ENCODE peak calls at places on chromosomes 7 and 10, in seven cellular contexts. E is pancreas, V is fibroblast of lung, K is upper lobe of left lung, T is PC-3, M is colonic mucosa, H is MM.1S. Z is an unnamed sample.

GRCh38 chr10:78310481-78311080 is 276.9 kb downstream of the RPS24 start:
- DNase-seq in E (no peak), V (no peak), K (no peak), T (no peak), M (peak; percentile 10), H (no peak), Z (no peak)

GRCh38 chr7:22942191-22942590 is 71.7 kb downstream of the HYCC1 start:
- DNase-seq in E (no peak), V (no peak), K (no peak), T (no peak), M (no peak), H (no peak), Z (no peak)

GRCh38 chr7:130481898-130482297 is 10.0 kb upstream of the MEST start:
- DNase-seq in E (no peak), V (peak; percentile 76), K (no peak), T (no peak), M (no peak), H (no peak), Z (no peak)

GRCh38 chr10:34580214-34580613 is 234.9 kb downstream of the PARD3 start:
- DNase-seq in E (no peak), V (no peak), K (no peak), T (no peak), M (no peak), H (no peak), Z (no peak)

GRCh38 chr7:25196132-25196896 is 32.0 kb downstream of the NPVF start:
- DNase-seq in E (peak; percentile 56), V (no peak), K (no peak), T (peak; percentile 6), M (peak; percentile 73), H (no peak), Z (no peak)

GRCh38 chr10:1411956-1412355 is 325.4 kb downstream of the ADARB2 start:
- DNase-seq in E (no peak), V (no peak), K (no peak), T (no peak), M (no peak), H (no peak), Z (no peak)

GRCh38 chr10:49500420-49500819 is 38.5 kb downstream of the ERCC6 start:
- DNase-seq in E (no peak), V (no peak), K (no peak), T (no peak), M (no peak), H (no peak), Z (no peak)

GRCh38 chr7:36545291-36545690 is 155.6 kb downstream of the ANLN start:
- DNase-seq in E (no peak), V (no peak), K (no peak), T (no peak), M (no peak), H (no peak), Z (no peak)

GRCh38 chr10:58352956-58353610 is 18.3 kb downstream of the UBE2D1 start:
- DNase-seq in E (no peak), V (peak; percentile 47), K (no peak), T (peak; percentile 8), M (no peak), H (no peak), Z (no peak)

GRCh38 chr10:58359541-58359940 is 24.7 kb downstream of the UBE2D1 start:
- DNase-seq in E (no peak), V (no peak), K (no peak), T (no peak), M (no peak), H (no peak), Z (no peak)

GRCh38 chr10:58358947-58359346 is 24.1 kb downstream of the UBE2D1 start:
- DNase-seq in E (no peak), V (no peak), K (no peak), T (no peak), M (no peak), H (no peak), Z (no peak)

GRCh38 chr10:58358314-58358933 is 23.6 kb downstream of the UBE2D1 start:
- DNase-seq in E (no peak), V (no peak), K (no peak), T (no peak), M (no peak), H (no peak), Z (no peak)

DNA sequence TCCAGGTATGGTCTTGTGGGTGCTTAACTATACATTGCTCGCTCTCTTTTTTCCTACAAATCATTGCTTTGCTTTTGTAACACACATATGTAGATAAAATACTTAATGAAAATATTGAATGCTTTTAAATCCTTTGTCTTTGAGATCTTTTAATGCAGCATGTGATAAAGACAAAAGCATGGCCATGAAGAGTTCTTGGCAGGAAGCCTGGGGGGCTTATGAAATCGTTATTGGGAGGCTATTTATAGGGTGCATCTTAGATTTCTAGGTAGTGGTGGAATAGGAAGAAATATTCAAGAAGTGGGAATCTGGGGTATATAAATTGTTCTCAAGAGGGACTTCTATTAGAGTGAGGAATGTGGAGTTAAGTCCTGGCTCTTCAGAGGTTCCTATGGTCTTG is 21.9 kb downstream of the UBE2D1 start:
- DNase-seq in E (no peak), V (no peak), K (no peak), T (no peak), M (no peak), H (no peak), Z (no peak)
- H3K4me1 ChIP-seq in E (no peaks in the 10 kb centered on the region), V (no peaks in the 10 kb centered on the region), K (peaks cover 8% of the 10 kb centered on the region), T (peaks cover 28% of the 10 kb centered on the region), M (no peaks in the 10 kb centered on the region), H (no peaks in the 10 kb centered on the region), Z (peaks cover 12% of the 10 kb centered on the region)

DNA sequence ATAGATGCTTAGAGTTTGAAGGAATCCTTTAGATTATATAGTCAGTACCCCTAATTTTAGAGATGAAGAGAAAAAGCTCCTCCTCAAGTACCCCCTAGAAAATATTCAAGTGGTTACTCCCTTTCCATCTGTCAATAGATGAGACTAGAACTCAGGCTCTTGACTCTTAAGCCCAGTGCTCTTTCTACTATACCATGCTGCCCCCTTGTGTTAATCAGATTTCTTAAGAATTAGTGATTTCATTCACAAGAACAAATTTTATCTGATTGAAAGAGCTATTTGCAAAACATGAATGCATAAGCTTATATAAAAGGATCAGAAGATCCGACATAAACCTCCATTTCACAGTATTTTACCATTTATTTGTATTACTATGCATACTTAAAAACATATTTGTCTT is 179.3 kb downstream of the TFEC start:
- DNase-seq in E (no peak), V (peak; percentile 42), K (no peak), T (peak; percentile 69), M (no peak), H (peak; percentile 82), Z (no peak)
- TF ChIP-seq CTCF in E (no peak), V (peak; percentile 43), K (peak; percentile 10), T (peak; percentile 67), M (peak; percentile 19), H (peak; percentile 69), Z (no peak)

GRCh38 chr10:36114913-36115312 is 472.8 kb upstream of the FZD8 start:
- DNase-seq in E (peak; percentile 15), V (peak; percentile 86), K (peak; percentile 22), T (peak; percentile 90), M (no peak), H (no peak), Z (no peak)

GRCh38 chr10:36111676-36112075 is 469.6 kb upstream of the FZD8 start:
- DNase-seq in E (no peak), V (no peak), K (no peak), T (no peak), M (no peak), H (no peak), Z (no peak)

GRCh38 chr10:36110097-36110496 is 468.0 kb upstream of the FZD8 start:
- DNase-seq in E (no peak), V (no peak), K (no peak), T (no peak), M (no peak), H (no peak), Z (no peak)

GRCh38 chr10:36114141-36114540 is 472.0 kb upstream of the FZD8 start:
- DNase-seq in E (no peak), V (peak; percentile 32), K (no peak), T (peak; percentile 33), M (no peak), H (no peak), Z (no peak)

DNA sequence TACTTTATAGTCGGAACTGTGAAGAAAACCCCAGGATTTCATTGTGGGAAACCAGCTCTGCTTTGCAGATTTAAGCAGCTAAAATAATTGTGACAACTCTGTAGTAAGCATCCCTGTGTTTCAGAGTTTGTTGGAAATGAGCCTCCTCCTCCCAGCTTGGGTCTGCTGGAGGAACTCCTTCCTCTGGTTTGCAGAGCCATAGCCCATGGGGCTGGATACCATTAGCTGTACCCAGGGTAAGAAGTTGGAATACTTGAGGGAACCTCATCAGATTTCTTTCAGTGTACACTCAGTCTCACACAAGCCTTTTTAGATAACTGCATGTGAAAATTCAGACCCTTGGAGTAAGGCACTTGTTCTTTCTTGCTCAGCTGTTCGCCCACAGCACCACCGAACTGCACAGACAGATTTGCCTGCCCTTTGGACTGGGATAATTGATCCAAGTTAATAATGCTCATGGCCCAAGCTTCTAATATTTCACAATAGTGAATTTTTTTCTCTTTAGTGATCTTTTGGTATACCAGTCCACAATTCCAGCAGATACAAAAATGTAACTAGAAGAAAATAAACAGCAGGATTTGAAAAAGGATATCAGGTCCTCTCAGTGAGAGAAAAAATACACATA is 467.4 kb upstream of the FZD8 start:
- DNase-seq in E (no peak), V (no peak), K (no peak), T (no peak), M (no peak), H (no peak), Z (no peak)
- H3K4me3 ChIP-seq in E (no peak overlapping the region), V (no peak overlapping the region), K (no peak overlapping the region), T (no peak overlapping the region), M (no peak overlapping the region), H (no peak overlapping the region), Z (no peak overlapping the region)

GRCh38 chr10:69061305-69062161 is 26.4 kb upstream of the SRGN start:
- DNase-seq in E (peak; percentile 38), V (peak; percentile 98), K (peak; percentile 71), T (peak; percentile 100), M (peak; percentile 38), H (no peak), Z (no peak)

GRCh38 chr10:69056536-69057260 is 31.2 kb upstream of the SRGN start:
- DNase-seq in E (no peak), V (no peak), K (no peak), T (no peak), M (no peak), H (no peak), Z (no peak)

GRCh38 chr10:69057951-69058297 is 30.0 kb upstream of the SRGN start:
- DNase-seq in E (no peak), V (peak; percentile 73), K (no peak), T (no peak), M (no peak), H (no peak), Z (no peak)

GRCh38 chr10:69057261-69057950 is 30.5 kb upstream of the SRGN start:
- DNase-seq in E (peak; percentile 36), V (no peak), K (peak; percentile 82), T (no peak), M (no peak), H (no peak), Z (no peak)

DNA sequence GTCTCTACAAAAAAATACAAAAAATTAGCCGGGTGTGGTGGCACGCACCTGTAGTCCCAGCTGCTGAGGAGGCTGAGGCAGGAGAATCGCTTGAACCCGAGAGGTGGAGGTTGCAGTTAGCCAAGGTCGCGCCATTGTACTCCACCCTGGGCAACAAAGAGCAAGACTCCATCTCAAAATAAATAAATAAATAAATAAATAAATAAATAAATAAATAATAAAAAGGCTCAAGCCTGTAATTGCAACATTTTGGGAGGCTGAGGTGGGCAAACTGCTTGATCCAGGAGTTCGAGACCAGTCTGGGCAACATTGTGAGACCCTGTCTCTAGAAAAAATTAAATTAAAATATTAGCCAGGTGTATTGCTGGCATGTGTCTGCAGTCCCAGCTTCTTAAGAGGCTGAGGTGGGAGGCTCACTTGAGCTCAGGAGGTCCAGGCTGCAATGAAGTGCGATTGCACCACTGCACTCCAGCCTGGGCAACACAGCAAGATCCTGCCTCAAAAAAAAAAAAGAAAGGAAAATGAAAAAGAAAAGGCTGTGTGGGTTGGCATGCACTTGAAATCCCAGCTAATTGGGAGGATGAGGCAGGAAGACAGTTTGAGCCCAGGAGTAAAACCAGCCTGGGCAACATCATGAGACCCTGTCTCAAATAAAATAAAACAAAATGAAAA is 27.6 kb upstream of the SRGN start:
- DNase-seq in E (no peak), V (no peak), K (no peak), T (no peak), M (no peak), H (no peak), Z (no peak)
- H3K4me1 ChIP-seq in E (no peaks in the 10 kb centered on the region), V (peaks cover 30% of the 10 kb centered on the region), K (peaks cover 68% of the 10 kb centered on the region), T (peaks cover 33% of the 10 kb centered on the region), M (peaks cover 9% of the 10 kb centered on the region), H (peaks cover under 1% of the 10 kb centered on the region), Z (peaks cover 18% of the 10 kb centered on the region)

Z was measured in thoracic aorta.